ENCODE peak calls at places on chromosomes 3 and 15, in four cellular contexts. M is left lung, Z is suprapubic skin, R is HCT116. C is an unnamed sample.

GRCh38 chr3:184697845-184698244 is 14.0 kb downstream of the MAGEF1 start:
- DNase-seq in M (no peak), Z (no peak), R (no peak), C (no peak)

GRCh38 chr3:110414851-110415250 is 656.8 kb upstream of the NECTIN3 start:
- DNase-seq in R (peak; percentile 73), Z (no peak), M (no peak), C (no peak)

GRCh38 chr3:122097141-122097540 is 42.0 kb downstream of the CD86 start:
- DNase-seq in R (no peak), M (no peak), Z (no peak), C (no peak)

GRCh38 chr15:36332301-36332700 is 247.1 kb upstream of the CDIN1 start:
- DNase-seq in Z (no peak), R (no peak), M (no peak), C (no peak)

GRCh38 chr3:195767792-195768191 is 43.9 kb downstream of the MUC4 start:
- DNase-seq in Z (no peak), R (no peak), M (no peak), C (no peak)

GRCh38 chr3:4806535-4807108 is 172.6 kb upstream of the BHLHE40 start:
- DNase-seq in Z (no peak), R (no peak), M (no peak), C (no peak)

GRCh38 chr3:51721062-51721745 is 14.3 kb downstream of the GRM2 start:
- DNase-seq in Z (no peak), R (no peak), M (no peak), C (no peak)

GRCh38 chr3:24494616-24495333 is at the start of gene THRB:
- DNase-seq in M (peak; percentile 77), Z (peak; percentile 86), R (peak; percentile 27), C (peak; percentile 33)

GRCh38 chr3:50390523-50391177 is 31.3 kb upstream of the TMEM115 start:
- DNase-seq in M (no peak), R (no peak), Z (no peak), C (no peak)

GRCh38 chr3:155676252-155676981 is 68.5 kb downstream of the PLCH1 start:
- DNase-seq in M (peak; percentile 39), Z (no peak), R (no peak), C (no peak)

GRCh38 chr15:41917767-41918430 is 24.0 kb upstream of the SPTBN5 start:
- DNase-seq in Z (no peak), M (no peak), R (peak; percentile 57), C (peak; percentile 39)

GRCh38 chr3:106256249-106256957 is 387.6 kb upstream of the CBLB start:
- DNase-seq in M (no peak), Z (no peak), R (no peak), C (no peak)

GRCh38 chr3:193788189-193788946 is 195.4 kb downstream of the OPA1 start:
- DNase-seq in R (peak; percentile 51), Z (no peak), M (peak; percentile 41), C (no peak)

GRCh38 chr15:93454788-93455187 is 365.8 kb upstream of the RGMA start:
- DNase-seq in Z (no peak), R (no peak), M (no peak), C (no peak)

GRCh38 chr3:187773233-187773962 is 28.1 kb upstream of the BCL6 start:
- DNase-seq in R (no peak), M (no peak), Z (no peak), C (no peak)

GRCh38 chr3:157274644-157275137 is 114.7 kb upstream of the CCNL1 start:
- DNase-seq in R (no peak), M (no peak), Z (no peak), C (no peak)

GRCh38 chr3:126180477-126181397 is at the start of gene ALDH1L1:
- DNase-seq in Z (no peak), M (peak; percentile 64), R (no peak), C (peak; percentile 96)

GRCh38 chr3:190064112-190064511 is 56.6 kb downstream of the P3H2 start:
- DNase-seq in R (peak; percentile 33), Z (no peak), M (peak; percentile 36), C (no peak)

GRCh38 chr3:194395767-194396527 is 3.1 kb downstream of the GP5 start:
- DNase-seq in Z (peak; percentile 79), R (no peak), M (peak; percentile 52), C (no peak)

GRCh38 chr3:195039180-195039843 is 231.6 kb downstream of the XXYLT1 start:
- DNase-seq in R (no peak), Z (peak; percentile 31), M (peak; percentile 10), C (no peak)

GRCh38 chr3:131981381-131981780 is 53.4 kb downstream of the CPNE4 start:
- DNase-seq in Z (no peak), M (no peak), R (no peak), C (no peak)

GRCh38 chr3:125129512-125129962 is 73.7 kb upstream of the HEG1 start:
- DNase-seq in Z (no peak), R (no peak), M (peak; percentile 77), C (no peak)

GRCh38 chr15:89174476-89174875 is 46.9 kb downstream of the RLBP1 start:
- DNase-seq in Z (no peak), R (no peak), M (no peak), C (peak; percentile 59)

GRCh38 chr3:17820275-17820674 is 77.8 kb upstream of the TBC1D5 start:
- DNase-seq in R (no peak), M (no peak), Z (no peak), C (no peak)

GRCh38 chr15:45169608-45170480 is 17.9 kb downstream of the SHF start:
- DNase-seq in Z (no peak), R (no peak), M (no peak), C (no peak)

GRCh38 chr15:48331796-48332641 is 790 bp downstream of the DUT start:
- DNase-seq in Z (peak; percentile 86), M (peak; percentile 77), R (peak; percentile 44), C (peak; percentile 12)

GRCh38 chr3:152709659-152710058 is 125.3 kb upstream of the P2RY1 start:
- DNase-seq in M (no peak), R (no peak), Z (no peak), C (no peak)

GRCh38 chr15:31383150-31383549 is 56.5 kb downstream of the KLF13 start:
- DNase-seq in M (no peak), R (no peak), Z (no peak), C (no peak)

GRCh38 chr15:60781211-60781713 is 302.3 kb upstream of the ICE2 start:
- DNase-seq in R (no peak), M (no peak), Z (no peak), C (no peak)

GRCh38 chr3:172040976-172041963 is 1.9 kb downstream of the FNDC3B start:
- DNase-seq in R (no peak), M (no peak), Z (no peak), C (no peak)

GRCh38 chr15:84783493-84784251 is 33.5 kb upstream of the ALPK3 start:
- DNase-seq in Z (no peak), R (no peak), M (no peak), C (no peak)

GRCh38 chr3:194129581-194130133 is 6.3 kb upstream of the HES1 start:
- DNase-seq in R (no peak), Z (no peak), M (no peak), C (no peak)

GRCh38 chr3:93994056-93994455 is 14.1 kb downstream of the ARL13B start:
- DNase-seq in Z (no peak), M (no peak), R (no peak), C (no peak)

GRCh38 chr15:37105795-37106333 is 5.5 kb upstream of the MEIS2 start:
- DNase-seq in R (no peak), M (no peak), Z (no peak), C (no peak)

GRCh38 chr3:87949879-87950208 is 109.0 kb downstream of the CGGBP1 start:
- DNase-seq in M (no peak), R (no peak), Z (no peak), C (no peak)

GRCh38 chr3:66572938-66573710 is 72.3 kb upstream of the LRIG1 start:
- DNase-seq in R (peak; percentile 40), M (no peak), Z (no peak), C (no peak)

GRCh38 chr3:139934557-139935070 is 371 bp upstream of the CLSTN2 start:
- DNase-seq in Z (no peak), M (no peak), R (no peak), C (no peak)

GRCh38 chr3:44339990-44340389 is 1.4 kb downstream of the TCAIM start:
- DNase-seq in R (no peak), Z (no peak), M (no peak), C (no peak)
- H3K4me3 ChIP-seq in R (no peak overlapping the region), Z (no peak overlapping the region), M (peak overlapping the region; percentile 64), C (peak overlapping the region; percentile 84)

GRCh38 chr3:37571269-37571668 is 290.4 kb upstream of the CTDSPL start:
- DNase-seq in R (no peak), Z (no peak), M (no peak), C (no peak)
- TF ChIP-seq CTCF in R (no peak), Z (no peak), M (no peak), C (peak; percentile 11)

GRCh38 chr15:63083541-63083940 is 38.1 kb upstream of the LACTB start:
- DNase-seq in M (no peak), Z (no peak), R (no peak), C (no peak)

GRCh38 chr15:63085289-63085688 is 36.4 kb upstream of the LACTB start:
- DNase-seq in R (no peak), M (no peak), Z (no peak), C (no peak)

GRCh38 chr15:63083046-63083445 is 38.6 kb upstream of the LACTB start:
- DNase-seq in M (no peak), Z (no peak), R (no peak), C (no peak)

GRCh38 chr15:63086271-63086670 is 35.4 kb upstream of the LACTB start:
- DNase-seq in Z (no peak), R (no peak), M (no peak), C (no peak)

GRCh38 chr15:63084806-63085205 is 36.9 kb upstream of the LACTB start:
- DNase-seq in M (no peak), Z (no peak), R (no peak), C (no peak)
- H3K4me1 ChIP-seq in M (peaks cover 4% of the 10 kb centered on the region), Z (peaks cover 6% of the 10 kb centered on the region), R (peaks cover 12% of the 10 kb centered on the region), C (no peaks in the 10 kb centered on the region)

DNA sequence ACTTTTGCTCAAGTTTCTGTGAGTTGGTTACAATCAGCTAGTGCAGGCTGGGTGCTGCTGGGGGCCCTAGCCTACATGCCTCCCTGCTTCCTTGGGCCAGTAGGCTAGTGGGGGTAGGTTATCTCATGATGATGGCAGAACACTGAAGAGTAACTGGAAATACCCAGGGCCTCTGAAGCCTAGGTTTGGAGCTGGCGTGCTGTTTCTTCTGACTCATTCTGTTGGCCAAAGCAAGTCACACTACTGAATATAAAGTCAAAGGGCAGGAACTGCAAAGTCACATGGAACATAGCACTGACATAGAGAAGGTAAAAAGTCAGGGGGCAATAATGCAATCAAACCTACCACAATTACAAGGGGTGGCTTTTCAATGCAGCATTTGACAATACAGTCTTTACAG is 34.5 kb downstream of the RASGRP1 start:
- DNase-seq in M (no peak), Z (no peak), R (no peak), C (no peak)
- H3K4me3 ChIP-seq in M (no peak overlapping the region), Z (no peak overlapping the region), R (no peak overlapping the region), C (no peak overlapping the region)

GRCh38 chr3:10977864-10978510 is 14.6 kb upstream of the SLC6A1 start:
- DNase-seq in M (no peak), R (no peak), Z (no peak), C (no peak)

GRCh38 chr3:10980216-10980799 is 12.2 kb upstream of the SLC6A1 start:
- DNase-seq in Z (no peak), R (no peak), M (no peak), C (no peak)

GRCh38 chr3:10976770-10977169 is 15.8 kb upstream of the SLC6A1 start:
- DNase-seq in R (no peak), M (no peak), Z (no peak), C (no peak)

GRCh38 chr3:10981031-10981430 is 11.5 kb upstream of the SLC6A1 start:
- DNase-seq in M (no peak), Z (no peak), R (no peak), C (no peak)

GRCh38 chr3:10978956-10979355 is 13.6 kb upstream of the SLC6A1 start:
- DNase-seq in R (no peak), M (no peak), Z (no peak), C (no peak)
- TF ChIP-seq CTCF in R (no peak), M (no peak), Z (no peak), C (no peak)

C was measured in ascending aorta.